ENCODE peak calls at places on chromosomes 11 and 22, in four cellular contexts. O is Peyer's patch, K is testis, F is spleen. L is an unnamed sample.

GRCh38 chr11:104946907-104947306 is 21.5 kb downstream of the CASP4 start:
- DNase-seq in O (peak), K (peak), F (no peak), L (no peak)

GRCh38 chr11:122505304-122506006 is 150.1 kb upstream of the UBASH3B start:
- DNase-seq in F (no peak), O (peak), K (peak), L (peak)

GRCh38 chr11:69437001-69437875 is 44.2 kb upstream of the LINC01488 start:
- DNase-seq in O (no peak), F (peak), K (no peak), L (no peak)

GRCh38 chr22:49032821-49033220 is 794.9 kb downstream of the BRD1 start:
- DNase-seq in F (peak), K (no peak), O (no peak), L (no peak)

GRCh38 chr11:16839821-16840220 is 101.4 kb downstream of the C11orf58 start:
- DNase-seq in K (no peak), O (no peak), F (no peak), L (no peak)

GRCh38 chr11:77202941-77203900 is 75.2 kb downstream of the MYO7A start:
- DNase-seq in F (peak), O (no peak), K (peak), L (no peak)

GRCh38 chr11:100560606-100561005 is 126.5 kb upstream of the ARHGAP42 start:
- DNase-seq in F (no peak), K (no peak), O (no peak), L (no peak)

GRCh38 chr22:19241593-19241906 is 50.0 kb downstream of the CLTCL1 start:
- DNase-seq in K (no peak), F (no peak), O (no peak), L (no peak)

GRCh38 chr11:10893713-10894112 is 35.9 kb upstream of the ZBED5 start:
- DNase-seq in K (no peak), O (no peak), F (no peak), L (no peak)

GRCh38 chr11:113111156-113111555 is 149.9 kb downstream of the NCAM1 start:
- DNase-seq in O (no peak), K (no peak), F (no peak), L (no peak)

GRCh38 chr22:49332691-49333090 is 495.0 kb downstream of the BRD1 start:
- DNase-seq in K (no peak), F (no peak), O (no peak), L (no peak)

GRCh38 chr11:122681731-122682130 is 26.2 kb downstream of the UBASH3B start:
- DNase-seq in O (no peak), K (no peak), F (no peak), L (no peak)

GRCh38 chr11:120964857-120965256 is 59.0 kb upstream of the TBCEL start:
- DNase-seq in F (no peak), O (no peak), K (no peak), L (no peak)

GRCh38 chr11:111097191-111097590 is 148.3 kb upstream of the POU2AF2 start:
- DNase-seq in K (peak), F (no peak), O (peak), L (no peak)

GRCh38 chr11:128437137-128437536 is 150.2 kb downstream of the ETS1 start:
- DNase-seq in O (no peak), F (no peak), K (peak), L (no peak)

GRCh38 chr22:17638182-17638431 is 450 bp upstream of the BCL2L13 start:
- DNase-seq in K (peak), O (peak), F (peak), L (no peak)

GRCh38 chr11:43504316-43504950 is 145.7 kb downstream of the TTC17 start:
- DNase-seq in O (no peak), F (no peak), K (peak), L (no peak)

GRCh38 chr11:25953015-25953414 is 378.9 kb upstream of the ANO3 start:
- DNase-seq in K (no peak), O (no peak), F (no peak), L (no peak)

GRCh38 chr11:1176224-1177019 is 18.7 kb downstream of the MUC5AC start:
- DNase-seq in K (no peak), F (no peak), O (no peak), L (no peak)

GRCh38 chr11:117597083-117597482 is 199.9 kb downstream of the DSCAML1 start:
- DNase-seq in F (no peak), O (no peak), K (peak), L (no peak)

GRCh38 chr11:36196476-36197099 is 92.6 kb downstream of the COMMD9 start:
- DNase-seq in F (no peak), O (no peak), K (peak), L (no peak)

GRCh38 chr11:34053161-34053686 is 1.7 kb downstream of the CAPRIN1 start:
- DNase-seq in K (peak), O (peak), F (peak), L (peak)

GRCh38 chr11:12173111-12173510 is 62.7 kb downstream of the MICAL2 start:
- DNase-seq in O (no peak), K (no peak), F (no peak), L (no peak)

GRCh38 chr11:78354741-78355705 is 62.6 kb downstream of the GAB2 start:
- DNase-seq in F (no peak), O (no peak), K (no peak), L (no peak)

GRCh38 chr11:72684236-72684912 is 10.2 kb upstream of the PDE2A start:
- DNase-seq in F (peak), O (peak), K (peak), L (peak)

GRCh38 chr11:27921472-27921871 is 186.5 kb downstream of the KIF18A start:
- DNase-seq in K (no peak), F (no peak), O (no peak), L (no peak)

GRCh38 chr11:120024046-120024445 is 113.9 kb downstream of the TRIM29 start:
- DNase-seq in K (no peak), O (no peak), F (no peak), L (peak)

GRCh38 chr11:47259178-47259977 is 1.6 kb downstream of the NR1H3 start:
- DNase-seq in K (peak), O (no peak), F (peak), L (no peak)

GRCh38 chr22:20203142-20204099 is 52.6 kb upstream of the CCDC188 start:
- DNase-seq in K (peak), O (no peak), F (no peak), L (no peak)

GRCh38 chr22:36783743-36784142 is 7.8 kb upstream of the IFT27 start:
- DNase-seq in O (no peak), F (no peak), K (no peak), L (no peak)

GRCh38 chr22:24416611-24417010 is 10.8 kb upstream of the ADORA2A start:
- DNase-seq in O (no peak), K (no peak), F (no peak), L (peak)

GRCh38 chr11:76248210-76248609 is 41.9 kb upstream of the WNT11 start:
- DNase-seq in O (no peak), F (no peak), K (no peak), L (no peak)

GRCh38 chr22:48842976-48843375 is 984.7 kb downstream of the BRD1 start:
- DNase-seq in F (peak), K (no peak), O (no peak), L (no peak)

GRCh38 chr11:29087404-29087803 is 929.4 kb downstream of the KCNA4 start:
- DNase-seq in F (no peak), O (no peak), K (no peak), L (no peak)

GRCh38 chr11:75174781-75175370 is 24.0 kb downstream of the SLCO2B1 start:
- DNase-seq in F (no peak), K (peak), O (peak), L (peak)

GRCh38 chr11:32062540-32062939 is 28.3 kb upstream of the RCN1 start:
- DNase-seq in O (no peak), K (no peak), F (no peak), L (no peak)

GRCh38 chr11:32436751-32437405 is 1.5 kb upstream of the WT1 start:
- DNase-seq in K (peak), O (no peak), F (no peak), L (no peak)

GRCh38 chr11:14364322-14364721 is 5.3 kb upstream of the RRAS2 start:
- DNase-seq in F (no peak), O (no peak), K (no peak), L (no peak)

GRCh38 chr11:79047980-79048379 is 392.9 kb downstream of the TENM4 start:
- DNase-seq in F (no peak), K (no peak), O (no peak), L (no peak)

GRCh38 chr22:35883028-35883620 is 145.5 kb downstream of the RBFOX2 start:
- DNase-seq in F (no peak), O (no peak), K (no peak), L (no peak)

GRCh38 chr11:132114185-132114584 is 743.8 kb downstream of the NTM start:
- DNase-seq in F (no peak), O (no peak), K (peak), L (no peak)
- H3K4me3 ChIP-seq in F (no peak), O (no peak), K (no peak), L (no peak)

GRCh38 chr11:61475433-61475832 is 33.1 kb upstream of the LRRC10B start:
- DNase-seq in O (no peak), F (no peak), K (no peak), L (no peak)

GRCh38 chr11:61477126-61477525 is 31.4 kb upstream of the LRRC10B start:
- DNase-seq in K (peak), O (no peak), F (no peak), L (peak)

GRCh38 chr11:61480261-61480660 is 28.3 kb upstream of the LRRC10B start:
- DNase-seq in K (no peak), F (no peak), O (no peak), L (no peak)

GRCh38 chr11:61480936-61481335 is 27.6 kb upstream of the LRRC10B start:
- DNase-seq in F (no peak), O (no peak), K (peak), L (no peak)

GRCh38 chr11:61477734-61478148 is 30.8 kb upstream of the LRRC10B start:
- DNase-seq in O (peak), K (peak), F (peak), L (no peak)
- TF ChIP-seq POLR2A in O (no peak), K (no peak), F (no peak), L (no peak)

GRCh38 chr22:25700996-25701815 is 40.8 kb upstream of the MYO18B start:
- DNase-seq in O (no peak), F (no peak), K (no peak), L (no peak)

GRCh38 chr22:25702571-25703167 is 39.3 kb upstream of the MYO18B start:
- DNase-seq in O (no peak), K (no peak), F (no peak), L (no peak)

GRCh38 chr22:25698986-25699385 is 43.0 kb upstream of the MYO18B start:
- DNase-seq in K (no peak), O (no peak), F (no peak), L (no peak)

GRCh38 chr22:25704701-25705100 is 37.3 kb upstream of the MYO18B start:
- DNase-seq in F (no peak), K (no peak), O (no peak), L (no peak)

DNA sequence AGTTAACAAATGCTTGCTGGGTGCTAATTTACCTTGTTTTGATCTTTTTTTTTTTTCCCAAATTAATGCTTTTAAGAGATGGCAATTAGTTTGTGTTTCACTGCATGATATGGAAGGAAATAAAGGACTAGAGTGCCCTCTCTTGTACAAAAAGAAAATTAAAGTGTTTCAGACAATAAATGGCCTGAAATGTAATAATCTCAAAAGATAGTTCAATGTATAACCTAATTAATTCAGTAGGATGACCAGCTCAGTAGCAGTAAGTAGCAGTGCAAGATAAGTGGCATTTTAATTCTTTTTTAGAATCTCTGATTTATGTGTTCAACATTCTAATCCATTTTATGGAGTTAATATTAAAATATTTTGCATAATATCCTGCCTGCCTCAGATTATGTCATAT is 39.9 kb upstream of the MYO18B start:
- DNase-seq in F (no peak), O (no peak), K (no peak), L (no peak)
- TF ChIP-seq CTCF in F (peak), O (peak), K (no peak), L (no peak)

GRCh38 chr11:70582886-70583641 is 184.7 kb downstream of the CTTN start:
- DNase-seq in K (no peak), F (peak), O (no peak), L (no peak)

GRCh38 chr11:70586261-70587094 is 188.1 kb downstream of the CTTN start:
- DNase-seq in K (no peak), F (peak), O (no peak), L (no peak)

GRCh38 chr11:70583781-70584218 is 185.5 kb downstream of the CTTN start:
- DNase-seq in K (no peak), F (peak), O (no peak), L (no peak)

GRCh38 chr11:70587095-70587389 is 188.7 kb downstream of the CTTN start:
- DNase-seq in F (peak), O (no peak), K (no peak), L (no peak)

DNA sequence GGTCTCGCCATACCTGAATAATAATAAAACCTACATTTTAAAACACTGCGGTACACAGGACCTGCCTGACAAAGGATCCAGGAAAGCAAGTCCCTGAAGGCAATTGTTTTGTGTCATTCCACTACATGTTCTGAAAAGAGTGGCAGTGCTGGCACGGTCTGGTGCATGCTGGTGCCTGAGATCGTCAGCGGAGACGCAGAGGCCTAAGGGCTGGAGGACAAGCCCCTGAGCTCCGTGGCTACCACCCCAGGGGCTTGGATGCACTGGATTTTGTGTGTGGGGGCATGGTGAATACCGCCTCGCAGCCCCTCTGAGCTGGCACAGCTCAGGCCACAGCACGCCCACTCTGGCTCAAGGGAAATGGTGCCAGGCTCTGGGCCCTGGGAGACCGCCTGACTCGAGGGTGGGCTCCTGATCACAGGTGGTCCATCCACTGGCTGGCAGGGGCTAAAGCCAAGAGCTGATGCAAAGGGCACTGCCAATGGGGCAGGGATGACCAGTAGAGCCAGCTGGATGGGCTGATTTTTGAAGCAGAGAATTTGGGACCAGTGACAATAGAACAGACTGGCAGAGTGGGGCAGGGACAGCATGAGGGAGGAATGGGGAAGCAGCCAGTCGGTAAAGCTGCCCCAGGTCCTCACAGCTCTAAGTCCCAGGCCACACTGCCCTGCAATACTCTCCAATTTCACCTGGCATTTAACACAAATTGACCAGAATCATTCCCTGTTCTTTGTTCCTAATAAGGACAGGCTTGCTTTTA is 186.6 kb downstream of the CTTN start:
- DNase-seq in O (no peak), F (peak), K (no peak), L (no peak)
- H3K4me3 ChIP-seq in O (no peak), F (no peak), K (no peak), L (no peak)

DNA sequence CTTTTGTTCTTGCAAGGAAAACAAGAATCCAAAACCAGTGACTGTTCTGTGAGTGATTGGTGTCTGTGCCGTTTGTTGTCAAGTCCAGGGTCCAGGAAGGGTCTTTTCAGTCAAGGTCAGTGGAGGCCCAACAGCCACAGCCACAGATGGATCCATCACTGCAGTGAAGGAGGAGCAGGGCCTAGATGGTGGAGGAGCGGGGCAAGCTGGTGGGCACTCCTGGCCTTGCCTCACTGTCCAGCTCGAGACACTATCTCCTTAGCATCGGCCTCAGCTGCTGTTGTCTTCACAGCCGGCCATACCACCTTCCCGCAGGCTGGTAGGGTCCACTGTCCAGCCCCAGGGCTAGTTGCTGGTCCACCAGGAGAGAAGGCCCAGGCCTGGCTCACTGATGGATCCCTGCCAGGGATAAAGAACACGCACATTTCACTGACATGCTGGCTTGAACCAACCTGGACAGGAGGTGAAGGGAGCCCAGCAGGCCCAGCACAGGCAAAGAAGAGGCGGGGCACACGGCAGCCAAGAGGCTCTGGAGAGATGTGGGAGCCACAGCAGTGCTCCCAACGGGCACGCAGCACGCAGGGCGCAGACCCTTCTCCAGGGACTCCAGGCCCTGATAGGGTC is 15.2 kb downstream of the POLR3H start:
- DNase-seq in K (no peak), O (no peak), F (no peak), L (no peak)
- TF ChIP-seq POLR2A in K (no peak), O (no peak), F (no peak), L (no peak)

GRCh38 chr11:114762437-114762836 is 84.1 kb downstream of the NXPE2 start:
- DNase-seq in F (no peak), O (no peak), K (peak), L (peak)
- TF ChIP-seq CTCF in F (peak), O (peak), K (peak), L (peak)

DNA sequence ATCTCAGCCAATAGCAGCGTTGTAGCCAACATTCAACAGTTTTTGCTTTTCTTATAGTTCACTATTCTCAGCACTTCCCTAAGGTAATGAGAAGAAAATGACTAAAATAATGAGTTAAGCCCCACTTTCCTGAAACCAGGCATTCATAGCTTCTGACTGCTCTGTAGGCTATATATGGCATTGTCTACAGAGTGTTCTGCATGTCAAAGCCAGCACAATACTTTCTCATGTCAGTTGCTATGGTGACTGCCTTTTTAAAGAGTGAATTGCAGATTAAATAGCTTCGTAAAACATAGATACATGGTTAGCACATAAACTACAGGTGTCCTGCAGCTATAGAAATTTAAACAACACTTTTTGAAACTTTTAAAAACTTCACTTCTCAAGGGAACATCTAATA is 1256.1 kb upstream of the CNTN5 start:
- DNase-seq in O (no peak), K (no peak), F (no peak), L (no peak)
- H3K4me3 ChIP-seq in O (no peak), K (no peak), F (no peak), L (no peak)

GRCh38 chr11:2404735-2405196 is 4.2 kb downstream of the TSSC4 start:
- DNase-seq in F (no peak), K (no peak), O (no peak), L (no peak)
- TF ChIP-seq POLR2A in F (no peak), K (no peak), O (no peak), L (no peak)

L was measured in lower leg skin.